ENCODE peak calls at places on chromosomes 16 and 17, in four cellular contexts. O, X, C and H are unnamed samples.
A peak's percentile ranks its signal among the peaks of the same experiment; 100 is the strongest.

GRCh38 chr16:2954647-2955381 is 9.3 kb upstream of the KREMEN2 start:
- DNase-seq in O (peak; percentile 36), X (no peak), C (no peak), H (no peak)

GRCh38 chr16:76913046-76913445 is 277.9 kb upstream of the MON1B start:
- DNase-seq in O (no peak), C (no peak), X (no peak), H (no peak)

GRCh38 chr17:1979182-1979980 is 45.8 kb downstream of the RTN4RL1 start:
- DNase-seq in O (no peak), X (no peak), C (no peak), H (no peak)

GRCh38 chr16:53946745-53947386 is 242.9 kb downstream of the FTO start:
- DNase-seq in O (no peak), C (no peak), X (no peak), H (no peak)

GRCh38 chr17:35373984-35374765 is 754 bp upstream of the SLFN11 start:
- DNase-seq in O (no peak), C (no peak), X (no peak), H (peak; percentile 38)

GRCh38 chr17:8502100-8502499 is 66.4 kb downstream of the NDEL1 start:
- DNase-seq in O (no peak), C (no peak), X (no peak), H (no peak)

GRCh38 chr16:55351936-55352335 is 27.9 kb downstream of the IRX6 start:
- DNase-seq in X (no peak), C (peak; percentile 11), O (no peak), H (no peak)

GRCh38 chr17:31418773-31419350 is 27.4 kb downstream of the RAB11FIP4 start:
- DNase-seq in O (no peak), C (no peak), X (no peak), H (no peak)

GRCh38 chr16:30723725-30724355 is 24.4 kb upstream of the PHKG2 start:
- DNase-seq in X (no peak), C (no peak), O (no peak), H (no peak)

GRCh38 chr17:17508641-17509591 is 12.7 kb upstream of the RASD1 start:
- DNase-seq in O (peak; percentile 54), X (no peak), C (no peak), H (no peak)

GRCh38 chr17:7403043-7403901 is 625 bp downstream of the TMEM256 start:
- DNase-seq in C (peak; percentile 79), X (no peak), O (peak; percentile 57), H (peak; percentile 38)

GRCh38 chr16:75254359-75254837 is 3.0 kb upstream of the BCAR1 start:
- DNase-seq in X (no peak), C (no peak), O (no peak), H (peak; percentile 91)

GRCh38 chr17:8455660-8456059 is 20.0 kb downstream of the NDEL1 start:
- DNase-seq in X (no peak), C (no peak), O (no peak), H (no peak)

GRCh38 chr17:5610956-5611355 is 26.6 kb upstream of the NLRP1 start:
- DNase-seq in X (no peak), O (no peak), C (no peak), H (no peak)

GRCh38 chr16:27515874-27516353 is 33.8 kb downstream of the GTF3C1 start:
- DNase-seq in O (peak; percentile 56), C (peak; percentile 36), X (no peak), H (peak; percentile 69)

GRCh38 chr17:57900991-57901743 is 51.3 kb upstream of the MRPS23 start:
- DNase-seq in O (no peak), C (no peak), X (no peak), H (no peak)

GRCh38 chr17:81884520-81884919 is 6.9 kb downstream of the ALYREF start:
- DNase-seq in O (no peak), C (no peak), X (no peak), H (no peak)

GRCh38 chr16:22369221-22369811 is 5.1 kb downstream of the CDR2 start:
- DNase-seq in O (no peak), C (peak; percentile 78), X (no peak), H (peak; percentile 40)

GRCh38 chr17:56977673-56978395 is at the start of gene SCPEP1:
- DNase-seq in O (peak; percentile 98), C (peak; percentile 79), X (no peak), H (peak; percentile 93)

GRCh38 chr16:9682320-9682719 is 499.9 kb downstream of the GRIN2A start:
- DNase-seq in C (no peak), X (no peak), O (no peak), H (no peak)

GRCh38 chr17:74738051-74738996 is 1.3 kb downstream of the RAB37 start:
- DNase-seq in C (peak; percentile 82), O (no peak), X (peak; percentile 60), H (no peak)

GRCh38 chr16:56203052-56203451 is 11.8 kb downstream of the GNAO1 start:
- DNase-seq in C (peak; percentile 63), X (no peak), O (peak; percentile 60), H (peak; percentile 38)

GRCh38 chr16:28098959-28099945 is 35.7 kb upstream of the GSG1L start:
- DNase-seq in X (no peak), C (no peak), O (no peak), H (no peak)

GRCh38 chr16:67150833-67151396 is at the start of gene B3GNT9:
- DNase-seq in X (no peak), O (peak; percentile 43), C (peak; percentile 56), H (peak; percentile 65)

GRCh38 chr17:68963958-68964357 is 8.8 kb upstream of the ABCA8 start:
- DNase-seq in O (no peak), X (no peak), C (no peak), H (no peak)

GRCh38 chr17:42289863-42290165 is 1.5 kb downstream of the STAT5A start:
- DNase-seq in O (peak; percentile 29), X (no peak), C (no peak), H (no peak)
- TF ChIP-seq CHD4 in O (no peak), X (no peak), C (no peak), H (no peak)

GRCh38 chr17:78735832-78736525 is 46.1 kb downstream of the CYTH1 start:
- DNase-seq in C (peak; percentile 50), X (no peak), O (peak; percentile 8), H (no peak)
- TF ChIP-seq ESRRA in C (no peak), X (no peak), O (no peak), H (no peak)

DNA sequence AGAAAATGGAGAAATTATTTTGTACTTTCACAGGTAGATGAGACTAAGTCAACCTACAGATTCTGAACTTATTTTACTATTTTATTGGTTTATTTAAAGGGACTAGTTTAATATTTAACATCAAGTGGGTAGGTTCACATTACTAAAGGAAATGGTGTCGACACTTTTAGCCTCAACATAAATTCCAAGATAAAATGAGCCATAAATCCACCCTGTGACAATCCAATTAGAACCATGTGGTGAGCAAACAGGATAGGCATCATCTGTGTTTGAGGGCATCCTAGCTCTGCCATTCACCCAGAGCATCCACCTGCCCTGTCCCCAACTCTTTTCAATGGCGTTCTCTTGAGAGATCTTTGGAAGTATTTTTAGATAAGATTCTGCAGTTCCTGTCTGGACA is 92.8 kb upstream of the PMFBP1 start:
- DNase-seq in O (no peak), X (no peak), C (no peak), H (no peak)
- TF ChIP-seq CHD4 in O (no peak), X (no peak), C (no peak), H (no peak)

GRCh38 chr17:48047741-48048320 is 328 bp upstream of the NFE2L1 start:
- DNase-seq in O (peak; percentile 94), C (peak; percentile 99), X (peak; percentile 99), H (peak; percentile 98)
- TF ChIP-seq ESRRA in O (peak; percentile 89), C (peak; percentile 36), X (no peak), H (no peak)

GRCh38 chr17:39738568-39738901 is 797 bp downstream of the GRB7 start:
- DNase-seq in X (no peak), O (peak; percentile 45), C (peak; percentile 50), H (peak; percentile 92)
- TF ChIP-seq CHD4 in X (no peak), O (no peak), C (no peak), H (no peak)